ENCODE peak calls at places on chromosomes 12 and 14, in nine cellular contexts. E is esophagus muscularis mucosa; I is lower lobe of right lung; R is activated CD4-positive, alpha-beta T cell treated with anti-CD3 and anti-CD28 coated beads, Interleukin-2, amount 50 U/mL, for 1 hour; J is nephron progenitor cell; Q is activated CD8-positive, alpha-beta T cell treated with anti-CD3 and anti-CD28 coated beads, Interleukin-2, amount 10 ng/mL, durations not matched to agents 7 days and 5 days; S is HEK293T; H is hepatic stellate cell; X is RKO. P is an unnamed sample.

GRCh38 chr12:43921666-43922337 is 85.9 kb downstream of the TMEM117 start:
- DNase-seq in E (no peak), I (no peak), R (no peak), J (no peak), Q (no peak), S (no peak), H (peak), X (no peak), P (no peak)

GRCh38 chr14:92503756-92504491 is 9.7 kb upstream of the RIN3 start:
- DNase-seq in E (no peak), I (no peak), R (no peak), J (no peak), Q (no peak), S (no peak), H (peak), X (peak), P (no peak)

GRCh38 chr12:42421844-42422779 is 96.1 kb downstream of the PPHLN1 start:
- DNase-seq in E (no peak), I (no peak), R (no peak), J (no peak), Q (no peak), S (no peak), H (peak), X (no peak), P (no peak)

GRCh38 chr12:112907415-112908157 is 824 bp downstream of the OAS1 start:
- DNase-seq in E (no peak), I (no peak), R (no peak), J (no peak), Q (peak), S (no peak), H (no peak), X (no peak), P (no peak)

GRCh38 chr12:107992870-107993451 is 136.1 kb upstream of the WSCD2 start:
- DNase-seq in E (peak), I (no peak), R (no peak), J (peak), Q (peak), S (peak), H (peak), X (peak), P (no peak)

GRCh38 chr12:113469893-113470743 is 1.6 kb downstream of the LHX5 start:
- DNase-seq in E (no peak), I (no peak), R (no peak), J (no peak), Q (no peak), S (no peak), H (no peak), X (no peak), P (no peak)

GRCh38 chr12:105672576-105672975 is 342.1 kb downstream of the C12orf75 start:
- DNase-seq in E (no peak), I (peak), R (no peak), J (no peak), Q (no peak), S (no peak), H (no peak), X (no peak), P (no peak)

GRCh38 chr12:39378346-39378745 is 64.6 kb downstream of the KIF21A start:
- DNase-seq in E (no peak), I (no peak), R (no peak), J (no peak), Q (no peak), S (no peak), H (no peak), X (no peak), P (no peak)

GRCh38 chr14:34711169-34711568 is 3.2 kb downstream of the CFL2 start:
- DNase-seq in E (no peak), I (no peak), R (no peak), J (no peak), Q (no peak), S (no peak), H (peak), X (peak), P (no peak)

GRCh38 chr12:29691146-29691854 is 92.4 kb downstream of the TMTC1 start:
- DNase-seq in E (no peak), I (no peak), R (no peak), J (no peak), Q (no peak), S (no peak), H (no peak), X (no peak), P (no peak)

GRCh38 chr14:68458840-68459469 is 333.9 kb downstream of the ZFP36L1 start:
- DNase-seq in E (no peak), I (no peak), R (no peak), J (no peak), Q (no peak), S (no peak), H (peak), X (no peak), P (no peak)

GRCh38 chr12:16605666-16606116 is 271 bp downstream of the LMO3 start:
- DNase-seq in E (no peak), I (peak), R (no peak), J (peak), Q (no peak), S (no peak), H (peak), X (no peak), P (no peak)

GRCh38 chr14:62409909-62410308 is 635.3 kb downstream of the KCNH5 start:
- DNase-seq in E (no peak), I (no peak), R (no peak), J (no peak), Q (no peak), S (no peak), H (no peak), X (peak), P (no peak)

GRCh38 chr12:113310489-113310888 is 24.4 kb downstream of the SLC8B1 start:
- DNase-seq in E (no peak), I (no peak), R (no peak), J (no peak), Q (no peak), S (no peak), H (no peak), X (peak), P (no peak)

GRCh38 chr12:1584326-1584725 is 10.1 kb downstream of the FBXL14 start:
- DNase-seq in E (no peak), I (no peak), R (no peak), J (no peak), Q (no peak), S (no peak), H (no peak), X (no peak), P (no peak)

GRCh38 chr14:46063872-46064271 is 587.7 kb downstream of the RPL10L start:
- DNase-seq in E (no peak), I (no peak), R (no peak), J (no peak), Q (no peak), S (peak), H (no peak), X (no peak), P (no peak)

GRCh38 chr14:50353126-50353525 is 41.0 kb downstream of the DMAC2L start:
- DNase-seq in E (no peak), I (no peak), R (no peak), J (no peak), Q (no peak), S (no peak), H (no peak), X (no peak), P (no peak)

GRCh38 chr12:49111206-49111605 is 559 bp upstream of the LMBR1L start:
- DNase-seq in E (no peak), I (no peak), R (no peak), J (no peak), Q (no peak), S (no peak), H (no peak), X (peak), P (no peak)

GRCh38 chr12:10974965-10975364 is 11.7 kb downstream of the TAS2R50 start:
- DNase-seq in E (no peak), I (no peak), R (no peak), J (no peak), Q (no peak), S (no peak), H (no peak), X (no peak), P (no peak)

GRCh38 chr12:89126712-89127111 is 225.6 kb downstream of the DUSP6 start:
- DNase-seq in E (no peak), I (no peak), R (no peak), J (no peak), Q (no peak), S (no peak), H (no peak), X (no peak), P (no peak)

GRCh38 chr12:57476162-57476992 is 3.3 kb downstream of the ARHGAP9 start:
- DNase-seq in E (no peak), I (peak), R (peak), J (no peak), Q (peak), S (no peak), H (no peak), X (no peak), P (no peak)

GRCh38 chr12:133105620-133106019 is 24.5 kb downstream of the ZNF891 start:
- DNase-seq in E (no peak), I (no peak), R (no peak), J (no peak), Q (no peak), S (no peak), H (no peak), X (no peak), P (no peak)

GRCh38 chr14:61470261-61470953 is 149.0 kb downstream of the PRKCH start:
- DNase-seq in E (no peak), I (no peak), R (no peak), J (peak), Q (no peak), S (no peak), H (peak), X (peak), P (no peak)

GRCh38 chr12:13962699-13963098 is 18.7 kb downstream of the GRIN2B start:
- DNase-seq in E (no peak), I (no peak), R (no peak), J (peak), Q (no peak), S (peak), H (no peak), X (no peak), P (no peak)

GRCh38 chr14:72932893-72933292 is 6.6 kb downstream of the DCAF4 start:
- DNase-seq in E (no peak), I (no peak), R (no peak), J (no peak), Q (no peak), S (no peak), H (no peak), X (no peak), P (no peak)

GRCh38 chr12:27548301-27549199 is 24.5 kb downstream of the PPFIBP1 start:
- DNase-seq in E (no peak), I (no peak), R (no peak), J (no peak), Q (no peak), S (no peak), H (no peak), X (no peak), P (no peak)

GRCh38 chr14:68813318-68813838 is 20.5 kb upstream of the ZFP36L1 start:
- DNase-seq in E (no peak), I (no peak), R (no peak), J (no peak), Q (no peak), S (no peak), H (no peak), X (no peak), P (no peak)

GRCh38 chr14:60658909-60659585 is 9.8 kb upstream of the SIX1 start:
- DNase-seq in E (no peak), I (no peak), R (no peak), J (no peak), Q (no peak), S (peak), H (no peak), X (no peak), P (no peak)

P was measured in stimulated activated CD8-positive, alpha-beta memory T cell treated with anti-CD3 and anti-CD28 coated beads, Interleukin-12 subunit alpha, Interleukin-12 subunit beta, amount 100 ng/mL, for 1 hour.